ENCODE peak calls at places on chromosomes 7 and 10, in eight cellular contexts. Y, A, V, H, B, U, F and I are unnamed samples.

GRCh38 chr7:112452102-112452888 is 2.0 kb downstream of the IFRD1 start:
- DNase-seq in U (peak), V (peak), H (no peak), Y (peak), A (no peak), B (peak), F (no peak), I (peak)

GRCh38 chr7:73971701-73972341 is 56.2 kb upstream of the ELN start:
- DNase-seq in H (no peak), U (no peak), Y (no peak), B (no peak), F (no peak), V (no peak), A (no peak), I (no peak)

GRCh38 chr10:125661942-125662515 is 20.9 kb downstream of the TEX36 start:
- DNase-seq in H (no peak), B (peak), Y (peak), V (peak), F (no peak), U (peak), A (no peak), I (peak)

GRCh38 chr10:129963076-129963830 is 821 bp downstream of the EBF3 start:
- DNase-seq in B (no peak), F (no peak), Y (no peak), V (peak), A (no peak), U (no peak), H (no peak), I (peak)

GRCh38 chr10:45470098-45471012 is 96.3 kb downstream of the ALOX5 start:
- DNase-seq in A (peak), Y (peak), V (no peak), F (peak), U (peak), H (no peak), B (peak), I (peak)

GRCh38 chr7:41027428-41028115 is 675.3 kb downstream of the INHBA start:
- DNase-seq in V (peak), F (no peak), U (peak), A (no peak), Y (peak), H (no peak), B (peak), I (peak)

GRCh38 chr10:98463976-98464754 is 17.4 kb upstream of the HPS1 start:
- DNase-seq in F (no peak), H (no peak), B (no peak), V (no peak), Y (no peak), U (peak), A (no peak), I (no peak)

GRCh38 chr7:101507791-101508252 is 121.3 kb downstream of the MYL10 start:
- DNase-seq in H (peak), B (peak), Y (peak), V (peak), F (no peak), U (peak), A (no peak), I (no peak)

GRCh38 chr10:106278385-106278784 is 886.1 kb downstream of the SORCS1 start:
- DNase-seq in F (no peak), A (no peak), H (no peak), V (no peak), Y (no peak), B (no peak), U (no peak), I (no peak)

GRCh38 chr7:147510913-147511312 is 1079.7 kb upstream of the C7orf33 start:
- DNase-seq in Y (peak), V (no peak), A (no peak), F (no peak), U (peak), H (no peak), B (peak), I (peak)

GRCh38 chr7:2260820-2261219 is 18.8 kb downstream of the NUDT1 start:
- DNase-seq in Y (no peak), U (no peak), A (no peak), B (peak), H (peak), V (peak), F (no peak), I (no peak)

GRCh38 chr10:103510046-103510685 is 16.7 kb downstream of the NEURL1 start:
- DNase-seq in B (no peak), H (no peak), V (no peak), Y (no peak), F (no peak), U (no peak), A (no peak), I (no peak)

GRCh38 chr10:22655312-22655973 is 58.9 kb downstream of the PIP4K2A start:
- DNase-seq in U (peak), Y (peak), F (no peak), V (no peak), B (no peak), H (no peak), A (no peak), I (peak)

GRCh38 chr10:44343836-44344235 is 41.1 kb downstream of the CXCL12 start:
- DNase-seq in U (no peak), F (no peak), A (no peak), H (no peak), V (no peak), Y (no peak), B (no peak), I (no peak)

GRCh38 chr7:121872831-121873764 is at the start of gene PTPRZ1:
- DNase-seq in U (peak), V (peak), Y (no peak), B (no peak), F (no peak), H (peak), A (no peak), I (peak)

GRCh38 chr7:138243430-138243829 is 167.2 kb downstream of the AKR1D1 start:
- DNase-seq in V (no peak), B (peak), F (no peak), A (no peak), U (no peak), H (peak), Y (no peak), I (peak)

GRCh38 chr7:86733783-86734182 is 90.1 kb downstream of the GRM3 start:
- DNase-seq in A (no peak), F (no peak), H (no peak), V (no peak), B (peak), Y (peak), U (no peak), I (peak)

GRCh38 chr7:29285451-29285807 is 90.9 kb downstream of the CHN2 start:
- DNase-seq in U (peak), H (no peak), Y (peak), F (peak), B (peak), A (no peak), V (peak), I (peak)

GRCh38 chr7:36300696-36301350 is 88.8 kb upstream of the ANLN start:
- DNase-seq in Y (no peak), B (no peak), F (no peak), A (no peak), U (no peak), V (no peak), H (no peak), I (no peak)

GRCh38 chr7:90271753-90272152 is 26.8 kb downstream of the CFAP69 start:
- DNase-seq in A (no peak), V (no peak), Y (peak), B (peak), F (no peak), H (no peak), U (peak), I (peak)

GRCh38 chr10:32893431-32893830 is 64.6 kb downstream of the ITGB1 start:
- DNase-seq in B (no peak), U (no peak), Y (no peak), F (no peak), V (no peak), H (no peak), A (no peak), I (no peak)

GRCh38 chr10:2925631-2926030 is 141.7 kb upstream of the PFKP start:
- DNase-seq in B (peak), V (no peak), H (peak), F (no peak), Y (peak), A (no peak), U (peak), I (peak)

GRCh38 chr10:22679608-22680007 is 34.8 kb downstream of the PIP4K2A start:
- DNase-seq in Y (no peak), U (no peak), A (no peak), V (no peak), B (no peak), F (no peak), H (no peak), I (no peak)

GRCh38 chr10:130495891-130496642 is 359.9 kb downstream of the GLRX3 start:
- DNase-seq in V (no peak), U (no peak), A (no peak), H (no peak), F (no peak), B (no peak), Y (no peak), I (peak)

GRCh38 chr7:129017264-129017663 is 37.6 kb downstream of the TNPO3 start:
- DNase-seq in U (no peak), B (no peak), F (no peak), Y (no peak), V (no peak), H (no peak), A (no peak), I (no peak)

GRCh38 chr7:77455334-77455733 is 39.2 kb upstream of the GSAP start:
- DNase-seq in V (peak), A (no peak), U (peak), F (no peak), H (no peak), B (peak), Y (peak), I (peak)

GRCh38 chr7:107907790-107908189 is 16.8 kb downstream of the DLD start:
- DNase-seq in H (no peak), A (no peak), Y (no peak), F (no peak), V (no peak), U (no peak), B (no peak), I (no peak)

GRCh38 chr10:104435822-104436221 is 82.2 kb downstream of the CFAP58 start:
- DNase-seq in F (no peak), A (no peak), V (no peak), Y (no peak), U (no peak), H (no peak), B (no peak), I (no peak)